ENCODE peak calls at places on chromosomes 12 and 14, in four cellular contexts. E is stimulated activated CD4-positive, alpha-beta T cell treated with anti-CD3 and anti-CD28 coated beads, Interleukin-4, amount 100 ng/mL, for 24 hours; F is activated T-cell treated with anti-CD3 and anti-CD28 coated beads for 24 hours; M is psoas muscle. Y is an unnamed sample.

GRCh38 chr12:69501154-69501895 is 31.1 kb downstream of the FRS2 start:
- DNase-seq in E (no peak), M (no peak), F (no peak), Y (no peak)

GRCh38 chr12:30962047-30962446 is 35.5 kb downstream of the TSPAN11 start:
- DNase-seq in M (no peak), E (no peak), F (no peak), Y (no peak)

GRCh38 chr12:124191024-124191359 is 103.9 kb upstream of the RFLNA start:
- DNase-seq in F (no peak), E (no peak), M (no peak), Y (no peak)

GRCh38 chr12:123160801-123161487 is 10.1 kb upstream of the PITPNM2 start:
- DNase-seq in E (no peak), M (no peak), F (no peak), Y (no peak)

GRCh38 chr12:19129121-19129485 is 430 bp upstream of the PLEKHA5 start:
- DNase-seq in M (no peak), E (no peak), F (no peak), Y (no peak)

GRCh38 chr12:80413462-80413861 is 30.6 kb upstream of the PTPRQ start:
- DNase-seq in E (no peak), F (no peak), M (no peak), Y (no peak)

GRCh38 chr12:29350080-29350479 is 30.9 kb downstream of the ERGIC2 start:
- DNase-seq in F (no peak), M (no peak), E (no peak), Y (no peak)

GRCh38 chr12:53059434-53060063 is 9.7 kb downstream of the TNS2 start:
- DNase-seq in M (peak), E (no peak), F (no peak), Y (no peak)

GRCh38 chr14:105848570-105848969 is 322.2 kb downstream of the TMEM121 start:
- DNase-seq in E (no peak), M (no peak), F (no peak), Y (no peak)

GRCh38 chr12:26080911-26081310 is 43.9 kb downstream of the BHLHE41 start:
- DNase-seq in M (no peak), F (no peak), E (no peak), Y (no peak)

GRCh38 chr14:94462219-94462551 is 9.6 kb upstream of the SERPINA11 start:
- DNase-seq in F (no peak), M (no peak), E (no peak), Y (no peak)

GRCh38 chr12:24909667-24910066 is 39.2 kb downstream of the BCAT1 start:
- DNase-seq in M (peak), F (no peak), E (no peak), Y (no peak)

GRCh38 chr14:34711169-34711568 is 3.2 kb downstream of the CFL2 start:
- DNase-seq in F (no peak), M (no peak), E (no peak), Y (no peak)

GRCh38 chr12:57715786-57716185 is 21.9 kb downstream of the OS9 start:
- DNase-seq in E (no peak), F (no peak), M (no peak), Y (no peak)

GRCh38 chr12:32843528-32844095 is 53.0 kb downstream of the PKP2 start:
- DNase-seq in F (no peak), E (no peak), M (no peak), Y (no peak)

GRCh38 chr12:3202734-3203446 is 125.7 kb downstream of the TSPAN9 start:
- DNase-seq in M (peak), F (peak), E (peak), Y (no peak)

GRCh38 chr14:64388533-64389243 is 535 bp downstream of the MTHFD1 start:
- DNase-seq in E (peak), M (peak), F (no peak), Y (no peak)

GRCh38 chr12:46472893-46473633 is 100.5 kb upstream of the SLC38A2 start:
- DNase-seq in E (no peak), F (no peak), M (no peak), Y (no peak)

Y was measured in activated T-helper 2 cell treated with anti-CD3 and anti-CD28 coated beads, Interferon-gamma antibody, Interleukin-2, Interleukin-4, amounts not matched to agents 10 μg/mL and 5 μg/mL and 100 μg/mL, durations not matched to agents 14 hours and 24 hours and 36 hours.